ENCODE peak calls at places on chromosomes 5 and 9, in four cellular contexts. One of them, this sample, is unnamed. For H3K4me1, the result is how much of the 10 kb centered on the place peaks cover.

GRCh38 chr5:72436796-72437471 is 70.3 kb downstream of the ZNF366 start:
- DNase-seq in right cardiac atrium: no peak
- DNase-seq in body of pancreas: no peak
- DNase-seq in tibial nerve: no peak
- DNase-seq in this sample: no peak

GRCh38 chr5:61030163-61030482 is 85.1 kb downstream of the NDUFAF2 start:
- DNase-seq in right cardiac atrium: no peak
- DNase-seq in body of pancreas: no peak
- DNase-seq in tibial nerve: no peak
- DNase-seq in this sample: no peak

GRCh38 chr9:19677929-19678328 is 110.9 kb downstream of the SLC24A2 start:
- DNase-seq in right cardiac atrium: no peak
- DNase-seq in body of pancreas: no peak
- DNase-seq in tibial nerve: no peak
- DNase-seq in this sample: no peak

GRCh38 chr9:115668506-115668905 is 485.1 kb upstream of the PAPPA start:
- DNase-seq in right cardiac atrium: no peak
- DNase-seq in body of pancreas: no peak
- DNase-seq in tibial nerve: no peak
- DNase-seq in this sample: no peak

GRCh38 chr9:121888438-121888775 is 204.7 kb downstream of the TTLL11 start:
- DNase-seq in right cardiac atrium: peak
- DNase-seq in body of pancreas: no peak
- DNase-seq in tibial nerve: no peak
- DNase-seq in this sample: no peak

GRCh38 chr5:129246088-129246487 is 151.5 kb downstream of the ISOC1 start:
- DNase-seq in right cardiac atrium: no peak
- DNase-seq in body of pancreas: no peak
- DNase-seq in tibial nerve: no peak
- DNase-seq in this sample: no peak

GRCh38 chr9:12859704-12860251 is 85.0 kb downstream of the LURAP1L start:
- DNase-seq in right cardiac atrium: no peak
- DNase-seq in body of pancreas: no peak
- DNase-seq in tibial nerve: no peak
- DNase-seq in this sample: no peak

GRCh38 chr5:57243286-57244137 is 69.7 kb downstream of the GPBP1 start:
- DNase-seq in right cardiac atrium: no peak
- DNase-seq in body of pancreas: no peak
- DNase-seq in tibial nerve: no peak
- DNase-seq in this sample: no peak

GRCh38 chr9:111037744-111038335 is 430 bp downstream of the LPAR1 start:
- DNase-seq in right cardiac atrium: peak
- DNase-seq in body of pancreas: peak
- DNase-seq in tibial nerve: peak
- DNase-seq in this sample: no peak

GRCh38 chr5:31936699-31937098 is 237.4 kb downstream of the GOLPH3 start:
- DNase-seq in right cardiac atrium: no peak
- DNase-seq in body of pancreas: no peak
- DNase-seq in tibial nerve: no peak
- DNase-seq in this sample: no peak

GRCh38 chr5:37839441-37840035 is 303 bp downstream of the GDNF start:
- DNase-seq in right cardiac atrium: peak
- DNase-seq in body of pancreas: peak
- DNase-seq in tibial nerve: no peak
- DNase-seq in this sample: no peak

GRCh38 chr5:37838933-37839341 is 904 bp downstream of the GDNF start:
- DNase-seq in right cardiac atrium: no peak
- DNase-seq in body of pancreas: no peak
- DNase-seq in tibial nerve: no peak
- DNase-seq in this sample: no peak

GRCh38 chr5:37841223-37841622 is 1.4 kb upstream of the GDNF start:
- DNase-seq in right cardiac atrium: no peak
- DNase-seq in body of pancreas: no peak
- DNase-seq in tibial nerve: no peak
- DNase-seq in this sample: no peak

GRCh38 chr5:37842048-37842447 is 2.2 kb upstream of the GDNF start:
- DNase-seq in right cardiac atrium: no peak
- DNase-seq in body of pancreas: no peak
- DNase-seq in tibial nerve: no peak
- DNase-seq in this sample: no peak

GRCh38 chr5:37840036-37840909 is at the start of gene GDNF:
- DNase-seq in right cardiac atrium: peak
- DNase-seq in body of pancreas: peak
- DNase-seq in tibial nerve: no peak
- DNase-seq in this sample: no peak
- H3K27ac ChIP-seq in right cardiac atrium: no peak
- H3K27ac ChIP-seq in body of pancreas: no peak
- H3K27ac ChIP-seq in tibial nerve: no peak
- H3K27ac ChIP-seq in this sample: no peak

GRCh38 chr5:39363217-39363616 is 1.1 kb downstream of the C9 start:
- DNase-seq in right cardiac atrium: no peak
- DNase-seq in body of pancreas: no peak
- DNase-seq in tibial nerve: no peak
- DNase-seq in this sample: no peak

GRCh38 chr5:39362646-39363045 is 1.6 kb downstream of the C9 start:
- DNase-seq in right cardiac atrium: no peak
- DNase-seq in body of pancreas: no peak
- DNase-seq in tibial nerve: no peak
- DNase-seq in this sample: no peak

GRCh38 chr5:39367711-39368110 is 3.4 kb upstream of the C9 start:
- DNase-seq in right cardiac atrium: no peak
- DNase-seq in body of pancreas: no peak
- DNase-seq in tibial nerve: no peak
- DNase-seq in this sample: no peak

GRCh38 chr5:39361306-39361705 is 3.0 kb downstream of the C9 start:
- DNase-seq in right cardiac atrium: no peak
- DNase-seq in body of pancreas: no peak
- DNase-seq in tibial nerve: no peak
- DNase-seq in this sample: no peak

DNA sequence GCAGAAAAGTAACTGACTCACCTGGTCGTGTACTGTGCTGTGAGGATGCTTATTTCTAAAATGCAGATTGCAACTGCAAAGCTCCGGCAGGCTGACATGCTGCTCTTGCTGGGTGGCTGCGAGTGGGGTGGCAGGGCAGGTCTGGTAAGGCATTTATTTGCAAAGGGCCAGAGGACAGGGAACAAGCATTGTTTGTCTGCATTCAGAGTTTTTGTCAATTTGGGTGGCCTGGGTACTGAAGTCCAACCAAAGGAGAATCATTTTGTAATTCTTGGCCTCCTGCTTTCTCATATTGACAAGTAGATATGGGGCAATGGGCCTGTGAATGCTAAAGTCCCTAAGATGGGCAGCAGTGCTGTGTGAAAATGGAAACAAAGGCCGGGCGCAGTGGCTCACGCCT is at the start of gene C9:
- DNase-seq in right cardiac atrium: no peak
- DNase-seq in body of pancreas: no peak
- DNase-seq in tibial nerve: no peak
- DNase-seq in this sample: no peak
- H3K4me1 ChIP-seq in right cardiac atrium: under half
- H3K4me1 ChIP-seq in body of pancreas: under half
- H3K4me1 ChIP-seq in tibial nerve: under half
- H3K4me1 ChIP-seq in this sample: under half

DNA sequence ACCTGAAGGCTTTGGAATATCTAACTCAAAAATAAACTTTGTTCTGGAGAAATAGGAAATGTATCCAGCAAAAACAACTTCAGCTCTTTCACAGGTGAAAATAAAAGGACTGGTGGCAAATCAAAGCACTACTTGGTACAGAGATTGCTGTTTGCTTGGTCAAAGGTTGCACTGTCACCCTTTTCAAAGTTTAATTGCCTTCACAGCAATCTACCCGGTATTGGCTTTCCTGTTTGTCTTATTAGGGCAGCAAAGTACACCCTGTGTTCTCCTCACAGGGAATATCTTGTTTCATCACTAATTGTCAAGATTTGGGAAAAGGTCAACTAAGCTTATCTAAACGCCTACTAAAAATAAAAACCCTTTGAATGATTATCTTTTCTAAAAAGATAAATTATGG is 214.1 kb upstream of the ADCY2 start:
- DNase-seq in right cardiac atrium: no peak
- DNase-seq in body of pancreas: no peak
- DNase-seq in tibial nerve: no peak
- DNase-seq in this sample: no peak
- H3K27ac ChIP-seq in right cardiac atrium: no peak
- H3K27ac ChIP-seq in body of pancreas: no peak
- H3K27ac ChIP-seq in tibial nerve: no peak
- H3K27ac ChIP-seq in this sample: no peak

GRCh38 chr5:138873096-138873885 is 1.8 kb downstream of the LRRTM2 start:
- DNase-seq in right cardiac atrium: no peak
- DNase-seq in body of pancreas: no peak
- DNase-seq in tibial nerve: no peak
- DNase-seq in this sample: no peak

GRCh38 chr5:138873886-138874200 is 1.3 kb downstream of the LRRTM2 start:
- DNase-seq in right cardiac atrium: no peak
- DNase-seq in body of pancreas: no peak
- DNase-seq in tibial nerve: no peak
- DNase-seq in this sample: no peak

GRCh38 chr5:138869763-138870500 is 5.2 kb downstream of the LRRTM2 start:
- DNase-seq in right cardiac atrium: no peak
- DNase-seq in body of pancreas: no peak
- DNase-seq in tibial nerve: no peak
- DNase-seq in this sample: no peak

GRCh38 chr5:138869038-138869437 is 6.1 kb downstream of the LRRTM2 start:
- DNase-seq in right cardiac atrium: no peak
- DNase-seq in body of pancreas: no peak
- DNase-seq in tibial nerve: no peak
- DNase-seq in this sample: no peak

DNA sequence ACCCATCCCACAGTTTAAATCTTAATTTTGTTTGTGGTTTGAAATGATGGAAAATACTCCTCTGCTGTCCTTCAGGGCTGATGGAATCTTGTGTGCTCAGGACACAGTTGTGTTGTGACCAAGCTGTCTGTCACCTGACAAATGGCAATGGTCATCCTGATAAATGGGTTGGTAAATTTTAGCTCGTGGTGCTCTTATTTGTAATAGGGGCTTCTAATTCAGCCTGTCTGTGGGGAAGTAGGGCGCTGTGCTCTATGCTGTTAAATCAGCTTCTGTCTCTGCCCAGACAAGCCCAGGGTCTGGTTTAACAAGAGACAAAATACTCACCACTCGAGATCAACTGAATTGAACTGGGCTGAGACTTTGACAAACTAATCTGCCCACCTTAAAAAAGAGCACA is 4.5 kb downstream of the LRRTM2 start:
- DNase-seq in right cardiac atrium: no peak
- DNase-seq in body of pancreas: no peak
- DNase-seq in tibial nerve: no peak
- DNase-seq in this sample: no peak
- H3K4me1 ChIP-seq in right cardiac atrium: under half
- H3K4me1 ChIP-seq in body of pancreas: under half
- H3K4me1 ChIP-seq in tibial nerve: under half
- H3K4me1 ChIP-seq in this sample: under half

GRCh38 chr9:37916471-37917314 is 12.8 kb upstream of the SLC25A51 start:
- DNase-seq in right cardiac atrium: no peak
- DNase-seq in body of pancreas: no peak
- DNase-seq in tibial nerve: no peak
- DNase-seq in this sample: no peak
- H3K27ac ChIP-seq in right cardiac atrium: peak
- H3K27ac ChIP-seq in body of pancreas: peak
- H3K27ac ChIP-seq in tibial nerve: peak
- H3K27ac ChIP-seq in this sample: no peak

DNA sequence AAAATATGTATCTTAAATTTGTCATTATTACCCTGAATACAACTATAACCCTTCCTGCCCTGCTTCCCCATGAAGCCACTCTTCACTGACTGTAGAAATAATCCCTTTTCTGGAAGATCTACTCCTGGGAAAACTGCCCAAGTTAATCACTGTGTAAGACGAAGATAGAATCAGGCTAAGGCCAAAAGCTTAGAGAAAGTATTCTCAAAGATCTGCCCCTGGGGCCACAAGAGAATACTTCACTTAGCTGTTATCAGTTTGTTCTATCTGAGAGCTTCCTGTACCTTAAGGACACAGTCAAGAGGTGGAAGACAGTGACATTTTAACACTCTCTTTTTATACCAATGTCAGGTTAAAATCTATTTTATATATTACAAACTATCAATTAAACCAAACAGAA is 33.8 kb downstream of the RNF145 start:
- DNase-seq in right cardiac atrium: no peak
- DNase-seq in body of pancreas: no peak
- DNase-seq in tibial nerve: no peak
- DNase-seq in this sample: no peak
- H3K4me1 ChIP-seq in right cardiac atrium: under half
- H3K4me1 ChIP-seq in body of pancreas: under half
- H3K4me1 ChIP-seq in tibial nerve: under half
- H3K4me1 ChIP-seq in this sample: under half

DNA sequence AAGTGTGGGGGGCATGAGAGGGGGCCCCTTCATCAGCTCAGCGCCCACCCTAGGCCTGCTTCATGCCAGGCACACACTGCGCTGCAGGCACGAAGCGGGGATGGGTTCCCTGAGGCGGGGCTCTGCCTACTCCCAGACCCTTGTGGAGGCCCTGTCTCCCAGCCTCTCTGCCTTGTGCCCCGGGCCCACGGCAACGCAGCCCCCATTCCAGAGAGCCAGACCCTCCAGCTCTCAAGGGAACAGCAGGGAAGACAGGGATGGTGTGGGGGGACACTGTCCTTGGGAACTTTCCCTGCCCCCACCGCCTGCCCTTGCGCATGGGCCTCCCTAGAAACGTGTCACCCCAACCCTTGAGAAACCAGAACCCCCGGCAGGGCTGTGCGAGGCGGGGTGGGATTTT is 10.0 kb upstream of the SLC12A7 start:
- DNase-seq in right cardiac atrium: no peak
- DNase-seq in body of pancreas: no peak
- DNase-seq in tibial nerve: no peak
- DNase-seq in this sample: no peak
- H3K27ac ChIP-seq in right cardiac atrium: peak
- H3K27ac ChIP-seq in body of pancreas: no peak
- H3K27ac ChIP-seq in tibial nerve: no peak
- H3K27ac ChIP-seq in this sample: no peak

GRCh38 chr5:35856186-35857003 is at the start of gene IL7R:
- DNase-seq in right cardiac atrium: no peak
- DNase-seq in body of pancreas: no peak
- DNase-seq in tibial nerve: no peak
- DNase-seq in this sample: no peak
- H3K4me1 ChIP-seq in right cardiac atrium: under half
- H3K4me1 ChIP-seq in body of pancreas: under half
- H3K4me1 ChIP-seq in tibial nerve: under half
- H3K4me1 ChIP-seq in this sample: half or more

GRCh38 chr5:150410524-150411244 is 2.0 kb downstream of the CD74 start:
- DNase-seq in right cardiac atrium: peak
- DNase-seq in body of pancreas: peak
- DNase-seq in tibial nerve: peak
- DNase-seq in this sample: peak
- H3K27ac ChIP-seq in right cardiac atrium: peak
- H3K27ac ChIP-seq in body of pancreas: peak
- H3K27ac ChIP-seq in tibial nerve: peak
- H3K27ac ChIP-seq in this sample: peak

GRCh38 chr5:180771839-180772238 is 30.8 kb downstream of the MGAT1 start:
- DNase-seq in right cardiac atrium: no peak
- DNase-seq in body of pancreas: no peak
- DNase-seq in tibial nerve: no peak
- DNase-seq in this sample: no peak
- H3K4me1 ChIP-seq in right cardiac atrium: under half
- H3K4me1 ChIP-seq in body of pancreas: under half
- H3K4me1 ChIP-seq in tibial nerve: under half
- H3K4me1 ChIP-seq in this sample: under half